ENCODE peak calls at places on chromosomes 6 and 20, in four cellular contexts. C is H9, P is mammary epithelial cell, K is fibroblast of lung. Y is an unnamed sample.

GRCh38 chr20:34299925-34300806 is 3.0 kb downstream of the AHCY start:
- DNase-seq in C (no peak), P (no peak), K (no peak), Y (no peak)

GRCh38 chr6:131250121-131250520 is 114.9 kb downstream of the AKAP7 start:
- DNase-seq in C (peak), P (peak), K (peak), Y (peak)

GRCh38 chr20:18052856-18053255 is 4.9 kb downstream of the OVOL2 start:
- DNase-seq in C (no peak), P (peak), K (no peak), Y (no peak)

GRCh38 chr6:21188505-21189223 is 404.9 kb upstream of the SOX4 start:
- DNase-seq in C (no peak), P (peak), K (no peak), Y (peak)

GRCh38 chr6:20853828-20854227 is 319.6 kb downstream of the CDKAL1 start:
- DNase-seq in C (no peak), P (no peak), K (no peak), Y (no peak)

GRCh38 chr20:17841751-17842191 is 126.8 kb downstream of the SNX5 start:
- DNase-seq in C (no peak), P (no peak), K (peak), Y (no peak)

GRCh38 chr20:46715292-46715756 is 5.9 kb downstream of the SLC2A10 start:
- DNase-seq in C (peak), P (no peak), K (peak), Y (no peak)

GRCh38 chr6:155473741-155474140 is 18.1 kb upstream of the NOX3 start:
- DNase-seq in C (no peak), P (no peak), K (peak), Y (no peak)

GRCh38 chr6:71190809-71191208 is 97.8 kb upstream of the OGFRL1 start:
- DNase-seq in C (no peak), P (peak), K (no peak), Y (peak)

GRCh38 chr6:19879663-19880062 is 42.5 kb downstream of the ID4 start:
- DNase-seq in C (no peak), P (no peak), K (no peak), Y (no peak)

GRCh38 chr20:22689246-22689645 is 104.9 kb upstream of the FOXA2 start:
- DNase-seq in C (no peak), P (no peak), K (no peak), Y (no peak)

GRCh38 chr6:62441182-62441581 is 155.2 kb upstream of the KHDRBS2 start:
- DNase-seq in C (no peak), P (no peak), K (no peak), Y (no peak)

GRCh38 chr6:84074988-84075781 is 41.6 kb downstream of the MRAP2 start:
- DNase-seq in C (peak), P (peak), K (peak), Y (peak)

GRCh38 chr20:18984238-18985200 is 170.9 kb downstream of the SCP2D1 start:
- DNase-seq in C (no peak), P (no peak), K (no peak), Y (no peak)

GRCh38 chr6:169661357-169661756 is 40.5 kb downstream of the WDR27 start:
- DNase-seq in C (no peak), P (no peak), K (no peak), Y (no peak)

GRCh38 chr20:14344746-14345145 is 7.3 kb upstream of the FLRT3 start:
- DNase-seq in C (no peak), P (no peak), K (no peak), Y (no peak)

GRCh38 chr6:43274916-43275597 is 23.0 kb upstream of the SLC22A7 start:
- DNase-seq in C (no peak), P (no peak), K (no peak), Y (no peak)
- H3K9ac ChIP-seq in C (no peak), P (no peak), K (no peak), Y (no peak)

GRCh38 chr6:139219271-139219729 is 72.5 kb downstream of the TXLNB start:
- DNase-seq in C (peak), P (peak), K (peak), Y (peak)
- H3K9ac ChIP-seq in C (no peak), P (peak), K (no peak), Y (no peak)

GRCh38 chr6:29926081-29926794 is 16.1 kb upstream of the HLA-A start:
- DNase-seq in C (no peak), P (no peak), K (no peak), Y (no peak)

GRCh38 chr6:29925341-29926080 is 16.8 kb upstream of the HLA-A start:
- DNase-seq in C (no peak), P (peak), K (no peak), Y (no peak)

GRCh38 chr6:29924731-29925130 is 17.6 kb upstream of the HLA-A start:
- DNase-seq in C (no peak), P (peak), K (no peak), Y (no peak)

GRCh38 chr6:29926795-29927427 is 15.4 kb upstream of the HLA-A start:
- DNase-seq in C (peak), P (peak), K (peak), Y (peak)

GRCh38 chr6:29927841-29928388 is 14.4 kb upstream of the HLA-A start:
- DNase-seq in C (no peak), P (no peak), K (no peak), Y (no peak)
- H3K9ac ChIP-seq in C (no peak), P (no peak), K (no peak), Y (no peak)

DNA sequence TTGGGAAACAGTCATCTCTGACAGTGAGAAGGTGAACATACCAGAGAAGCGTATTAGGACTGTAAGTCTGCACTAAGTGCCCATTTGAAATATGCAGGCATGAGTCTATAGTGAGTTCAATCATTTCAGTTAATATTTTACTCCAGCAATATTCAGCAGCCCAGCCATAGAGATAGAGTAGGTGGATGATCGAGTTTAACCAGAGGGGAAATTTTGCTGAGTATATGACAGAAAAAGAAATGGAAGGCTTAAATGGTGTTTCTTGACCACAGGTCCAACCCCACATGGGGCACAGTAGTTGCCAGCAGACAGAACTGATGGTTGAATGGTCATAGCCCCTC is 39.8 kb downstream of the KIF6 start:
- DNase-seq in C (no peak), P (no peak), K (no peak), Y (no peak)
- H3K9ac ChIP-seq in C (no peak), P (no peak), K (no peak), Y (no peak)

DNA sequence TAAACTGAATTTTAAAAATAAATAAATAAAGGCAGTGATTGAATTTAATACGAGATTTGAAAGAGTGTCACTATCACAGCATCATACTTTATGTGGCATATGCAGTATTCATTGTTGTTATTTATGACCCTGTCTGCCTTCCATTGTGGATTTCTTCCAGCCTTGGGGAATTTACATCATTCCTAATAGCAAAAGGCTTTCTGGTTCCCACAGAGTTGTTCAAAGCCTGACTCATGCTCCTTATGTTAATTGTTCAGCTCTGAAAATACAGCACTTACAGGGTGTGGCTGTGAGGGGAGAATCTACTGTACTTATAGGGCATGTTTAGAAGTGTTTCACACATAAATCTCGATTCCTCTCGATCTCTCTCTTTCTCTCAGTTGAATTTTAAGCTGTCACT is 54.4 kb downstream of the JAG1 start:
- DNase-seq in C (no peak), P (peak), K (peak), Y (peak)
- H3K9ac ChIP-seq in C (no peak), P (peak), K (no peak), Y (no peak)

GRCh38 chr6:53858196-53858595 is 63.4 kb downstream of the LRRC1 start:
- DNase-seq in C (no peak), P (no peak), K (no peak), Y (no peak)

GRCh38 chr6:53860511-53860910 is 65.7 kb downstream of the LRRC1 start:
- DNase-seq in C (no peak), P (no peak), K (no peak), Y (no peak)

GRCh38 chr6:53858913-53859312 is 64.1 kb downstream of the LRRC1 start:
- DNase-seq in C (no peak), P (no peak), K (no peak), Y (no peak)

GRCh38 chr6:53862517-53863457 is 68.0 kb downstream of the LRRC1 start:
- DNase-seq in C (no peak), P (peak), K (peak), Y (peak)

GRCh38 chr6:53861543-53861942 is 66.7 kb downstream of the LRRC1 start:
- DNase-seq in C (no peak), P (peak), K (peak), Y (no peak)
- H3K9ac ChIP-seq in C (no peak), P (no peak), K (no peak), Y (no peak)

GRCh38 chr6:39312912-39313525 is 1.2 kb downstream of the KCNK17 start:
- DNase-seq in C (peak), P (no peak), K (no peak), Y (no peak)

GRCh38 chr6:39310542-39310941 is 3.7 kb downstream of the KCNK17 start:
- DNase-seq in C (no peak), P (no peak), K (no peak), Y (no peak)

GRCh38 chr6:39317256-39317655 is 3.0 kb upstream of the KCNK17 start:
- DNase-seq in C (no peak), P (no peak), K (no peak), Y (no peak)

GRCh38 chr6:39314273-39314790 is at the start of gene KCNK17:
- DNase-seq in C (peak), P (no peak), K (no peak), Y (no peak)

GRCh38 chr6:39313526-39314272 is 520 bp downstream of the KCNK17 start:
- DNase-seq in C (peak), P (no peak), K (no peak), Y (no peak)
- H3K9ac ChIP-seq in C (no peak), P (no peak), K (no peak), Y (no peak)

GRCh38 chr6:90387826-90388225 is 91.2 kb upstream of the BACH2 start:
- DNase-seq in C (no peak), P (no peak), K (no peak), Y (no peak)

GRCh38 chr6:90386796-90387390 is 90.2 kb upstream of the BACH2 start:
- DNase-seq in C (no peak), P (no peak), K (peak), Y (no peak)

GRCh38 chr6:90388395-90388794 is 91.8 kb upstream of the BACH2 start:
- DNase-seq in C (no peak), P (no peak), K (no peak), Y (no peak)

GRCh38 chr6:90384720-90385119 is 88.1 kb upstream of the BACH2 start:
- DNase-seq in C (no peak), P (no peak), K (no peak), Y (no peak)

DNA sequence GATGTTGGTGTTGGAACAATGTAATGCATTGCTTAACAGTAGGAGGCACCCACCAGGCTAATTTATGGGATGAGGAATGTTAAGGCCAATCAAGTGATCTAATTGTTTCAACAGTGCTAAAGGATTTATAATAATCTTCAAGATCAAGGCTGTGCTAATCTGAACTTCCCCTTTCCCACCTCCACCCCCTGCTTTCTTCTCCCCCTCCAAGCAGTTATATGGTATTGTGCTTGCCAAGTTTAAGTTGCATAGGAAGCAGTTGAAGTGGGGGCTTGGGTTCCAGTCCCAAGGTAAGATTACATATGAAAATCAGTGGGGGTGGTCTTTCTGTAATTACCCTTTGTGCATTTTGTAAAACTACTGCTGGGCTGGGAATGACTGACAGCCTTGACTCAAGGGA is 89.3 kb upstream of the BACH2 start:
- DNase-seq in C (no peak), P (no peak), K (no peak), Y (no peak)
- H3K9ac ChIP-seq in C (no peak), P (no peak), K (no peak), Y (no peak)

DNA sequence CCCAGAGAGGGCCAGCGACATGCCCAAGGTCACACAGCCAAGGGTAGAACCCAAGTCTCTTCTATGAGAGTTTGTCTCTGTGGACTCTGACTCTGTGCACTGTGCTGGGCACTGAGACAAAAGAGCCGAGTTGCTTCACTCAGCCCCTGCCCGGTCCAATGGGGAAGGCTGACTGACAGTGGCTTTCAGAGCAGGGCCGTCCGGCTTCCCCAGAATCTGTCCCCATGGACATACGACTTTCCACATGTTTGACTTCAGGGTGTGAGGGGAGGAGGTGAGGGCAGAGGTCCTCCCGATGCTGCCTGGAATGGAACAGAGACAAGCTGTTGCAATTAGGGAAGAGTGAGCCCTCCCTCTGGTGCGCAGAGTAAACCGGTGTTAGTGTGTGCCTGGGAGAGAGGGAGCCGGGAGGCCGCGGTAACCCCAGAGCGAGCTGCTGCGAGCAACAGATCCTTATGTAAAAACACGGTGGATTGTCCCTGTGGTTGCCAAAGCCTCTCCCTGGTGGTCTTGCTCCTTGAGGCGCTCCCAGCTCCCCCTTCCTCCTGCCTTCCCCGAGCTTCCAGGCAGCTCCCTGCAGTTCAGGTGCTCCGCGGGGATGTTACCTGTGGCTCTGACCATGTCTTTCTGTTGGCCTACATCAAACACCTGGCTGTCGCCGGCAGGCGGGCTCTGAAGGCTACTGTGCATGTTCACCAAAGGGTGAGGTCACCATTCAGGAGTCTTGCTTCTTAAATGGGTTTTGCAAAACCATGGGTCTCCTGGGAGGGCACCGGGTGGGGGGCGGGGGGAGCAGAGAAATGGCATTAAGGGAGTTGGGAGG is 678 bp downstream of the SIRPA start:
- DNase-seq in C (peak), P (peak), K (no peak), Y (peak)
- H3K9ac ChIP-seq in C (no peak), P (peak), K (peak), Y (peak)

DNA sequence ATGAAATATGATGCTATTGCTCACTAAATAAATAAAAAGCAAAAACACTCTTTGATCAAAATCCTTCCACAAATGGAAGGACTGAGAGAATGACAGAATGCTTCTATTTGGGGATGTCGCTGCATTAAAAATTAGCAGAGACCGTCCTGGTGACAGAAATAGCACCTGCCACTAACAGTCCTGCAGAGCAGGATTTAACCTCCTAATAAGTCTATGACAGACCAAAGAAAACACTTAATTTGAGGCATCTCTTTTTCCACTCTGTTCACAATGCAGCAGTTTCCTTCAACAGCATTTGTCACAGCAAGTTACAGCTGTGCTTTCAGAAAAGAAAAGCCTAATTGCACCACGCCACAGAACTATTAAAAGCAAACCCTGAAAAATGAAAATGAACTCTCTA is 140.6 kb upstream of the BEND6 start:
- DNase-seq in C (no peak), P (no peak), K (no peak), Y (no peak)
- H3K9ac ChIP-seq in C (no peak), P (no peak), K (no peak), Y (no peak)

Y was measured in endothelial cell of umbilical vein.